ENCODE peak calls at places on chromosome 22, in four cellular contexts. One of them, this sample, is unnamed.

GRCh38 chr22:23064381-23065068 is 5.8 kb upstream of the GNAZ start:
- DNase-seq in HepG2: no peak
- DNase-seq in NT2/D1: no peak
- DNase-seq in H1: no peak
- DNase-seq in this sample: no peak

GRCh38 chr22:32722441-32722840 is 79.1 kb upstream of the TIMP3 start:
- DNase-seq in NT2/D1: no peak
- DNase-seq in H1: no peak
- DNase-seq in HepG2: no peak
- DNase-seq in this sample: no peak

GRCh38 chr22:30646518-30647160 is 11.1 kb downstream of the SLC35E4 start:
- DNase-seq in H1: no peak
- DNase-seq in NT2/D1: no peak
- DNase-seq in HepG2: no peak
- DNase-seq in this sample: no peak

GRCh38 chr22:19271856-19272535 is 19.5 kb downstream of the CLTCL1 start:
- DNase-seq in HepG2: peak; percentile 89
- DNase-seq in H1: no peak
- DNase-seq in NT2/D1: no peak
- DNase-seq in this sample: no peak

GRCh38 chr22:25081409-25081824 is 118.2 kb upstream of the CRYBB3 start:
- DNase-seq in HepG2: peak; percentile 56
- DNase-seq in NT2/D1: peak; percentile 23
- DNase-seq in H1: no peak
- DNase-seq in this sample: peak; percentile 71

GRCh38 chr22:19432092-19432844 is at the start of gene MRPL40:
- DNase-seq in NT2/D1: no peak
- DNase-seq in HepG2: peak; percentile 86
- DNase-seq in H1: no peak
- DNase-seq in this sample: peak; percentile 95

GRCh38 chr22:39136317-39136716 is 16.2 kb downstream of the CBX7 start:
- DNase-seq in NT2/D1: no peak
- DNase-seq in H1: no peak
- DNase-seq in HepG2: no peak
- DNase-seq in this sample: no peak

GRCh38 chr22:30309981-30310672 is 16.6 kb downstream of the TBC1D10A start:
- DNase-seq in HepG2: no peak
- DNase-seq in NT2/D1: no peak
- DNase-seq in H1: no peak
- DNase-seq in this sample: no peak

GRCh38 chr22:37105154-37105553 is 4.4 kb downstream of the TMPRSS6 start:
- DNase-seq in NT2/D1: no peak
- DNase-seq in HepG2: no peak
- DNase-seq in H1: no peak
- DNase-seq in this sample: no peak

GRCh38 chr22:33803371-33803770 is 116.9 kb downstream of the LARGE1 start:
- DNase-seq in HepG2: no peak
- DNase-seq in NT2/D1: no peak
- DNase-seq in H1: no peak
- DNase-seq in this sample: no peak

GRCh38 chr22:42397332-42398246 is 34.6 kb downstream of the NFAM1 start:
- DNase-seq in H1: no peak
- DNase-seq in HepG2: no peak
- DNase-seq in NT2/D1: no peak
- DNase-seq in this sample: no peak

GRCh38 chr22:42404266-42404665 is 27.9 kb downstream of the NFAM1 start:
- DNase-seq in NT2/D1: no peak
- DNase-seq in H1: no peak
- DNase-seq in HepG2: no peak
- DNase-seq in this sample: no peak

GRCh38 chr22:42401562-42402334 is 30.5 kb downstream of the NFAM1 start:
- DNase-seq in HepG2: no peak
- DNase-seq in NT2/D1: no peak
- DNase-seq in H1: no peak
- DNase-seq in this sample: no peak

GRCh38 chr22:42399315-42400271 is 32.6 kb downstream of the NFAM1 start:
- DNase-seq in NT2/D1: no peak
- DNase-seq in HepG2: no peak
- DNase-seq in H1: no peak
- DNase-seq in this sample: peak; percentile 53

GRCh38 chr22:42400811-42401547 is 31.2 kb downstream of the NFAM1 start:
- DNase-seq in NT2/D1: no peak
- DNase-seq in H1: no peak
- DNase-seq in HepG2: no peak
- DNase-seq in this sample: no peak
- TF ChIP-seq SUZ12 in NT2/D1: no peak
- TF ChIP-seq SUZ12 in H1: no peak
- TF ChIP-seq SUZ12 in HepG2: no peak
- TF ChIP-seq SUZ12 in this sample: no peak

GRCh38 chr22:48439560-48440135 is 1388.0 kb downstream of the BRD1 start:
- DNase-seq in NT2/D1: no peak
- DNase-seq in HepG2: no peak
- DNase-seq in H1: no peak
- DNase-seq in this sample: no peak

GRCh38 chr22:48440176-48440575 is 1387.5 kb downstream of the BRD1 start:
- DNase-seq in H1: no peak
- DNase-seq in NT2/D1: no peak
- DNase-seq in HepG2: no peak
- DNase-seq in this sample: no peak

GRCh38 chr22:48440673-48441552 is 1386.8 kb downstream of the BRD1 start:
- DNase-seq in NT2/D1: no peak
- DNase-seq in H1: no peak
- DNase-seq in HepG2: no peak
- DNase-seq in this sample: no peak

GRCh38 chr22:48442663-48443062 is 1385.0 kb downstream of the BRD1 start:
- DNase-seq in NT2/D1: no peak
- DNase-seq in HepG2: no peak
- DNase-seq in H1: no peak
- DNase-seq in this sample: no peak

DNA sequence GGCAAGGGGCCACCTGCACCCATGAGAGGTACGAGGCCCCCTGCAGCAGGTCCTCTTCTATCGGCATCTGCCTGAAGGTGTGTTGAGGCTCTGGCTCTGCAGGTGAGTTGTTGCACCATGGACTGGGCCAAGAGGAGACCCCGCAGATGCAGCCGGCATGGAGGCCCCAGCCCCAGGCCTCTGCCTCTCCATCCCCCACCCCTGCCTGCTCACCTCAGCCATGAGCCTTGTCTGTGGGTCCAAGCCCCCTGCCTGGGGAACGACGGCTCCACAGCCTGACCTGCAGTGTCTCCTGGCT is 1386.2 kb downstream of the BRD1 start:
- DNase-seq in NT2/D1: no peak
- DNase-seq in HepG2: no peak
- DNase-seq in H1: no peak
- DNase-seq in this sample: no peak
- TF ChIP-seq SUZ12 in NT2/D1: no peak
- TF ChIP-seq SUZ12 in HepG2: no peak
- TF ChIP-seq SUZ12 in H1: no peak
- TF ChIP-seq SUZ12 in this sample: no peak

GRCh38 chr22:40749829-40750228 is 69.3 kb downstream of the SLC25A17 start:
- DNase-seq in NT2/D1: no peak
- DNase-seq in H1: no peak
- DNase-seq in HepG2: no peak
- DNase-seq in this sample: no peak

GRCh38 chr22:40748388-40748970 is 69.2 kb downstream of the MCHR1 start:
- DNase-seq in HepG2: no peak
- DNase-seq in NT2/D1: no peak
- DNase-seq in H1: no peak
- DNase-seq in this sample: no peak

GRCh38 chr22:40749006-40749405 is 69.7 kb downstream of the MCHR1 start:
- DNase-seq in NT2/D1: no peak
- DNase-seq in HepG2: no peak
- DNase-seq in H1: no peak
- DNase-seq in this sample: no peak

GRCh38 chr22:40746428-40747220 is 67.3 kb downstream of the MCHR1 start:
- DNase-seq in H1: no peak
- DNase-seq in NT2/D1: no peak
- DNase-seq in HepG2: no peak
- DNase-seq in this sample: no peak

GRCh38 chr22:40747361-40747760 is 68.1 kb downstream of the MCHR1 start:
- DNase-seq in NT2/D1: no peak
- DNase-seq in HepG2: no peak
- DNase-seq in H1: no peak
- DNase-seq in this sample: no peak
- TF ChIP-seq SUZ12 in NT2/D1: no peak
- TF ChIP-seq SUZ12 in HepG2: no peak
- TF ChIP-seq SUZ12 in H1: no peak
- TF ChIP-seq SUZ12 in this sample: no peak

GRCh38 chr22:27408068-27408467 is 393.5 kb downstream of the MN1 start:
- DNase-seq in H1: no peak
- DNase-seq in HepG2: no peak
- DNase-seq in NT2/D1: no peak
- DNase-seq in this sample: no peak
- TF ChIP-seq SUZ12 in H1: no peak
- TF ChIP-seq SUZ12 in HepG2: no peak
- TF ChIP-seq SUZ12 in NT2/D1: no peak
- TF ChIP-seq SUZ12 in this sample: no peak

GRCh38 chr22:17108256-17109112 is 12.7 kb downstream of the TMEM121B start:
- DNase-seq in NT2/D1: no peak
- DNase-seq in H1: no peak
- DNase-seq in HepG2: no peak
- DNase-seq in this sample: no peak
- TF ChIP-seq SUZ12 in NT2/D1: no peak
- TF ChIP-seq SUZ12 in H1: no peak
- TF ChIP-seq SUZ12 in HepG2: no peak
- TF ChIP-seq SUZ12 in this sample: no peak

DNA sequence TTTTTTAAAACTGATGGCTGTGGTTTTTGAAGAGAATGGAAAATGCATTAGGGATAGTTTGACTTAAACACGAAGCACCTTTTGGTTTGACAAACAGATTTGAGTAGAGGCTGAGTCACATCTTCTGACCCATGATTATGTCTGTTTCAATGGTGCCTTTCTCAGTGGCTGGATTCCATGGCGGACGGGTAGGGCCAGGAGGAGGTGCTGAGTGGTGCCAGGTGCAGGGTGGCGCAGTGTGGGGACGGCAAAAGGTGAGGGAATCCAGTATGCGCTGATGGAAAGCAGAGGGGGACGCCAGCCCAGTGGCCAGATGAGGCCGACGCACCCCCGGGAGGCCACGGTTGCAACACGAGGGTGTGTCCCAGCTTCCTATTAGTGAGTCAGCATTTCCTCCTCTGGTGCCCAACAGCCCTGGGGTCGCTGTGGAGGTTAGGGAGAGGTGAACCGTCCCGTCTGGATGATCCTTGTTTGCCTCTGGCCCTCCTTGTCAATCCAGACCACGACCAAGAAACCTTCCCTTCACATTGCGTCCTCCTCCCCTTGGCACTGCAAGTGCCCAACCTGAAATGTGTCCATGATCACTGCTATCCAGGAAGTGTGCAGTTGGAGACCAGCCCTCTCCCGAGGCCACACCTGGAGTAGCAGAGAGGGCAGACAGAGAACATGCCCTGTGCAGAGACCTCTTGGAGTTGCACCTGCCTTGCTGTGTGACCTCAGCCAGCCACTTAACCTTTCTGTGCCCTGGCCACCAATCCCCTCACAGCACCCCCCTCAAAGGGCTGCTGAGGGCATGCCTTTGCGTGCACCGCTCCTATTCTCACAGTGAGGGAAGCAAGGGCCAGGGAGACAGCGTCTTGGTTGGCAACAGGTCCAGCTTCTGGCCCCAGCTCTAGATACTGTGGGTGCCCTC is 32.5 kb upstream of the ATXN10 start:
- DNase-seq in NT2/D1: no peak
- DNase-seq in H1: no peak
- DNase-seq in HepG2: peak; percentile 57
- DNase-seq in this sample: no peak
- TF ChIP-seq SUZ12 in NT2/D1: no peak
- TF ChIP-seq SUZ12 in H1: no peak
- TF ChIP-seq SUZ12 in HepG2: no peak
- TF ChIP-seq SUZ12 in this sample: no peak

GRCh38 chr22:50082197-50082715 is 3.0 kb downstream of the MLC1 start:
- DNase-seq in HepG2: no peak
- DNase-seq in H1: no peak
- DNase-seq in NT2/D1: no peak
- DNase-seq in this sample: no peak

GRCh38 chr22:50078761-50079160 is 6.5 kb downstream of the MLC1 start:
- DNase-seq in NT2/D1: no peak
- DNase-seq in HepG2: no peak
- DNase-seq in H1: no peak
- DNase-seq in this sample: no peak

GRCh38 chr22:50081426-50082196 is 3.6 kb downstream of the MLC1 start:
- DNase-seq in NT2/D1: no peak
- DNase-seq in HepG2: no peak
- DNase-seq in H1: no peak
- DNase-seq in this sample: no peak

GRCh38 chr22:50078246-50078645 is 7.0 kb downstream of the MLC1 start:
- DNase-seq in H1: no peak
- DNase-seq in HepG2: no peak
- DNase-seq in NT2/D1: no peak
- DNase-seq in this sample: no peak

GRCh38 chr22:50079689-50080465 is 5.3 kb downstream of the MLC1 start:
- DNase-seq in HepG2: no peak
- DNase-seq in H1: no peak
- DNase-seq in NT2/D1: no peak
- DNase-seq in this sample: no peak
- TF ChIP-seq SUZ12 in HepG2: no peak
- TF ChIP-seq SUZ12 in H1: no peak
- TF ChIP-seq SUZ12 in NT2/D1: no peak
- TF ChIP-seq SUZ12 in this sample: no peak

GRCh38 chr22:20750461-20751184 is 23.3 kb upstream of the SERPIND1 start:
- DNase-seq in NT2/D1: no peak
- DNase-seq in HepG2: no peak
- DNase-seq in H1: no peak
- DNase-seq in this sample: no peak
- TF ChIP-seq SUZ12 in NT2/D1: no peak
- TF ChIP-seq SUZ12 in HepG2: no peak
- TF ChIP-seq SUZ12 in H1: no peak
- TF ChIP-seq SUZ12 in this sample: no peak

GRCh38 chr22:28883917-28884753 is 763 bp downstream of the ZNRF3 start:
- DNase-seq in H1: no peak
- DNase-seq in HepG2: no peak
- DNase-seq in NT2/D1: no peak
- DNase-seq in this sample: peak; percentile 55
- TF ChIP-seq SUZ12 in H1: no peak
- TF ChIP-seq SUZ12 in HepG2: no peak
- TF ChIP-seq SUZ12 in NT2/D1: no peak
- TF ChIP-seq SUZ12 in this sample: no peak

GRCh38 chr22:50702261-50702671 is 29.6 kb downstream of the SHANK3 start:
- DNase-seq in HepG2: no peak
- DNase-seq in H1: no peak
- DNase-seq in NT2/D1: no peak
- DNase-seq in this sample: no peak
- TF ChIP-seq SUZ12 in HepG2: no peak
- TF ChIP-seq SUZ12 in H1: no peak
- TF ChIP-seq SUZ12 in NT2/D1: no peak
- TF ChIP-seq SUZ12 in this sample: no peak

This sample was measured in HEK293T.